ENCODE peak calls at places on chromosomes 11 and 22, in nine cellular contexts. L is mammary epithelial cell, A is brain microvascular endothelial cell, W is left ventricle myocardium inferior, T is foreskin fibroblast, I is uterus, R is fibroblast of pulmonary artery, J is sigmoid colon, M is fibroblast of the aortic adventitia. G is an unnamed sample.

GRCh38 chr11:117334896-117335295 is 7.2 kb downstream of the CEP164 start:
- DNase-seq in L (no peak), A (no peak), W (no peak), T (no peak), I (no peak), R (no peak), J (no peak), M (no peak), G (no peak)

GRCh38 chr22:44702479-44703219 is 645 bp downstream of the PRR5 start:
- DNase-seq in L (peak), A (peak), W (no peak), T (peak), I (peak), R (peak), J (no peak), M (no peak), G (no peak)

GRCh38 chr11:93857413-93858185 is 7.2 kb upstream of the VSTM5 start:
- DNase-seq in L (no peak), A (no peak), W (no peak), T (peak), I (no peak), R (no peak), J (no peak), M (peak), G (peak)

GRCh38 chr11:63763506-63764200 is 4.9 kb downstream of the ZFTA start:
- DNase-seq in L (no peak), A (no peak), W (peak), T (no peak), I (peak), R (no peak), J (peak), M (no peak), G (peak)

GRCh38 chr11:99366476-99366992 is 345.8 kb downstream of the CNTN5 start:
- DNase-seq in L (no peak), A (no peak), W (no peak), T (no peak), I (no peak), R (no peak), J (no peak), M (no peak), G (no peak)

GRCh38 chr11:69034123-69034522 is 14.6 kb upstream of the TPCN2 start:
- DNase-seq in L (no peak), A (no peak), W (no peak), T (no peak), I (no peak), R (no peak), J (no peak), M (no peak), G (no peak)

GRCh38 chr22:29260601-29261315 is 7.0 kb downstream of the RHBDD3 start:
- DNase-seq in L (no peak), A (no peak), W (no peak), T (no peak), I (no peak), R (no peak), J (no peak), M (peak), G (no peak)

GRCh38 chr22:45612940-45613339 is 58.7 kb upstream of the ATXN10 start:
- DNase-seq in L (no peak), A (peak), W (no peak), T (no peak), I (no peak), R (peak), J (no peak), M (peak), G (peak)

GRCh38 chr22:22927888-22928665 is 40.5 kb downstream of the IGLL5 start:
- DNase-seq in L (no peak), A (no peak), W (no peak), T (no peak), I (no peak), R (peak), J (no peak), M (peak), G (no peak)

GRCh38 chr11:103637250-103637649 is 399.2 kb upstream of the DDI1 start:
- DNase-seq in L (no peak), A (no peak), W (no peak), T (peak), I (no peak), R (peak), J (no peak), M (peak), G (peak)

GRCh38 chr11:63015521-63016215 is at the start of gene SLC22A8:
- DNase-seq in L (no peak), A (no peak), W (no peak), T (no peak), I (no peak), R (no peak), J (peak), M (no peak), G (no peak)

GRCh38 chr11:45885274-45885920 is at the start of gene MAPK8IP1:
- DNase-seq in L (peak), A (no peak), W (peak), T (peak), I (peak), R (peak), J (no peak), M (peak), G (no peak)

GRCh38 chr22:45918455-45919370 is 58.2 kb downstream of the WNT7B start:
- DNase-seq in L (peak), A (no peak), W (no peak), T (no peak), I (no peak), R (peak), J (no peak), M (no peak), G (peak)

GRCh38 chr11:7536102-7536501 is 22.3 kb downstream of the PPFIBP2 start:
- DNase-seq in L (no peak), A (no peak), W (no peak), T (no peak), I (no peak), R (no peak), J (no peak), M (no peak), G (no peak)

GRCh38 chr22:39985383-39986045 is 9.2 kb upstream of the FAM83F start:
- DNase-seq in L (peak), A (no peak), W (no peak), T (no peak), I (no peak), R (no peak), J (no peak), M (no peak), G (no peak)

GRCh38 chr11:44973634-44974401 is 23.1 kb upstream of the TP53I11 start:
- DNase-seq in L (no peak), A (no peak), W (no peak), T (no peak), I (no peak), R (no peak), J (no peak), M (no peak), G (no peak)

GRCh38 chr11:75103380-75104026 is 6.8 kb upstream of the OR2AT4 start:
- DNase-seq in L (peak), A (peak), W (no peak), T (peak), I (no peak), R (peak), J (no peak), M (peak), G (peak)

GRCh38 chr22:50261615-50262459 is at the start of gene MAPK12:
- DNase-seq in L (no peak), A (no peak), W (no peak), T (peak), I (no peak), R (peak), J (no peak), M (no peak), G (no peak)

GRCh38 chr11:93784935-93785360 is 866 bp downstream of the MED17 start:
- DNase-seq in L (no peak), A (no peak), W (no peak), T (peak), I (no peak), R (peak), J (no peak), M (peak), G (no peak)

GRCh38 chr11:28009383-28009782 is 98.6 kb downstream of the KIF18A start:
- DNase-seq in L (peak), A (no peak), W (no peak), T (peak), I (no peak), R (peak), J (no peak), M (peak), G (peak)

GRCh38 chr22:46626356-46626755 is 6.2 kb downstream of the GRAMD4 start:
- DNase-seq in L (no peak), A (no peak), W (no peak), T (no peak), I (no peak), R (no peak), J (no peak), M (no peak), G (no peak)

GRCh38 chr11:27842290-27842689 is 142.0 kb upstream of the BDNF start:
- DNase-seq in L (no peak), A (no peak), W (no peak), T (no peak), I (no peak), R (no peak), J (no peak), M (no peak), G (no peak)

GRCh38 chr11:95732930-95733602 is 56.5 kb downstream of the FAM76B start:
- DNase-seq in L (no peak), A (no peak), W (no peak), T (no peak), I (no peak), R (no peak), J (no peak), M (no peak), G (no peak)

GRCh38 chr11:63847363-63847762 is 8.5 kb downstream of the MARK2 start:
- DNase-seq in L (peak), A (no peak), W (no peak), T (no peak), I (no peak), R (no peak), J (no peak), M (no peak), G (no peak)

GRCh38 chr22:46757104-46757503 is 5.3 kb upstream of the TBC1D22A start:
- DNase-seq in L (no peak), A (no peak), W (no peak), T (no peak), I (no peak), R (no peak), J (no peak), M (no peak), G (no peak)

GRCh38 chr11:35287491-35287890 is 131.9 kb downstream of the SLC1A2 start:
- DNase-seq in L (no peak), A (no peak), W (no peak), T (peak), I (no peak), R (no peak), J (no peak), M (no peak), G (no peak)

GRCh38 chr11:35288311-35288710 is 131.0 kb downstream of the SLC1A2 start:
- DNase-seq in L (no peak), A (no peak), W (no peak), T (no peak), I (no peak), R (no peak), J (no peak), M (no peak), G (no peak)

GRCh38 chr11:35288817-35289541 is 130.4 kb downstream of the SLC1A2 start:
- DNase-seq in L (peak), A (peak), W (no peak), T (peak), I (no peak), R (peak), J (no peak), M (peak), G (peak)

GRCh38 chr11:35290876-35291275 is 128.5 kb downstream of the SLC1A2 start:
- DNase-seq in L (no peak), A (no peak), W (no peak), T (no peak), I (no peak), R (no peak), J (no peak), M (no peak), G (no peak)

GRCh38 chr11:35289821-35290220 is 129.5 kb downstream of the SLC1A2 start:
- DNase-seq in L (no peak), A (peak), W (no peak), T (peak), I (no peak), R (peak), J (no peak), M (peak), G (peak)
- H3K4me3 ChIP-seq in L (no peak), A (no peak), W (no peak), T (no peak), I (no peak), R (no peak), J (no peak), M (no peak), G (no peak)

GRCh38 chr11:64996710-64997380 is at the start of gene BATF2:
- DNase-seq in L (peak), A (peak), W (peak), T (peak), I (peak), R (peak), J (peak), M (peak), G (peak)
- TF ChIP-seq CTCF in L (peak), A (peak), W (peak), T (peak), I (peak), R (peak), J (peak), M (peak), G (peak)

DNA sequence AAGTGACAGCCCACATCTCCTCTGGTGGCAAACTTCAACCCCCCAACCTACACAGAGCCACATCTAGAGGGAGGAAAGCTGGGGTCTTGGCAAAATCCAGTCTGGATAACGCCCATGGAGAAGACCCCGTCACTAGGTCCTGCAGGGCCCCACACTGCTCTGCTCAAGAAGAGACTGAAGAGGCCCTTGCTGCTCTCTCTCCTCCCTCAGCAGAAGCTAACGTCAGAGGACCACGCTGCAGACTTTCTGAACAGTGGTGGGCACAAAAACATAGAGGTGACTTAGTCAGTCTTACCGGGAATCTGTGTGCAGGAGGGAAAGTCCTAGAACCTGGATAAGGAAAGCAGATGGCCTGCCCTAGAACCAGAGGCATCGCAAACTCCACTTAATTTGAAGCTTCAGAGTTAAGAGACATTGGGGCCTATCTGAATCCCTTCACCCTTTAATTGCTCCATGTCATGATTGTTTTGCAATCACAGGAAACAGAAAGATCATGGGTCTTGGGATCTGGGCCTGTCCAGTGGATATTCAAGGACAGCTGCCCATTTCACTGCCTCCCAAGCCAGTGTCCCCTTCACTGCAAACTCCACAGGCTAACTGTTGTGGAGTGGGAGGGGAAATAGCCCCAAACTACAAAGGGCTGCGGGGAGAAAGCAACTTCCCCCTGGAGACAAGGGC is 1.7 kb downstream of the DKK3 start:
- DNase-seq in L (no peak), A (no peak), W (no peak), T (no peak), I (no peak), R (no peak), J (no peak), M (no peak), G (no peak)
- H3K4me3 ChIP-seq in L (no peak), A (no peak), W (peak), T (peak), I (no peak), R (peak), J (no peak), M (no peak), G (no peak)

DNA sequence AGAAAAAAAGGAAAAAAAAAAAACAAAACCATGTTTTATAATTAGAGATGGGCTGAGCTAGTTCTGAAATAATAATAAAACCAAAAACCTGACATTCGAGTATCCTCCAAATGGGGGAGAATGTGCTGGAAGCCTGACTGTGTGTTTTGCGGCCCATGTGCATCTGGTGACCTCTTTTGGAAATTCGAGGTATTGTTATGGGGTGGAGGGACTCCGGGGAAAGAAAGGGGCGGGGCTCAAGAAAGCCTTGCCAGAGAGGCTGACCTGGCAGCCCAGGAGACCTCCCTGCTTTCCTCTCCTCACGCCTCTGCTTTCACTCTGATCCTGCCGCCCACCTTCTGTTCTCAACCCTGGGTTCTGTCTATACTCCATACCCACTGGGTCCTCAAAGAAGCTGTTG is 72.9 kb downstream of the CTTN start:
- DNase-seq in L (no peak), A (peak), W (no peak), T (peak), I (no peak), R (peak), J (peak), M (peak), G (no peak)
- TF ChIP-seq CTCF in L (no peak), A (peak), W (no peak), T (peak), I (no peak), R (peak), J (no peak), M (peak), G (peak)

GRCh38 chr22:17343766-17344165 is 25.5 kb upstream of the CECR2 start:
- DNase-seq in L (no peak), A (no peak), W (no peak), T (no peak), I (no peak), R (no peak), J (no peak), M (no peak), G (no peak)
- H3K4me3 ChIP-seq in L (no peak), A (no peak), W (no peak), T (no peak), I (no peak), R (no peak), J (no peak), M (no peak), G (no peak)

DNA sequence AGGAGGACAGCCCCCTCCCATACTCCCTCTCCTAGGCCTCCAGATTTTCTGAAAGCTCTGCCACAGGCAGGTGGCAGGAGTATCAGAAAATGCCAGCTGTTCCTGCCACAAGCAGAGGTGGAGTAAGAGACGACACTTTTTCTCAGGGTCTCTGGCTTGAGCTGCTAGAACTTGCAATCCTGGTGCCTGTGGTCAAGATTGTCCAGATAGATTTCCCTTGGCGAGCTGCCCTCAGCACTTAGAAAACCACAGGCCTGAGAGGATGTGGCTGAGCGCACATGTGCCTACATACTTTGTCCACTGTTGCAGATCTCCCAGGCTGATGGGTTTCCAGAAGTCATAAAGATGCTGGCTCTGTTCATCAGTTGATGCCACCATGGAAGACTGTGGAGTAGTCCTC is 65.7 kb upstream of the NAV2 start:
- DNase-seq in L (peak), A (peak), W (no peak), T (peak), I (no peak), R (peak), J (no peak), M (peak), G (peak)
- TF ChIP-seq CTCF in L (no peak), A (peak), W (no peak), T (no peak), I (no peak), R (no peak), J (no peak), M (no peak), G (no peak)

DNA sequence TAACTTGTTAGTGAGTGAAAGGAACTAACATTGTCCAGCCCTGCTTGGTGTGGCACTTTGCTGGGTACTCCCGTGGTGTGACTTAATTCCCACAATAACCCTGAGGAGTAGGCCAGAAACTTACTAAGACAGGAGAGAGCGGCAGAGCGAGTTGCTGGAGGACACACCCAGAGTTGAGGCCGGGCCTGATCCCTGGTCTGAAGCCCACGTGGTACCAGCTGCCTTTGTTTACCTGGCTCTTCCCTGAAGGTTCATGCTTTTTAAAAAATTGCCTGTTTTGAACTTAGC is 594 bp downstream of the MPST start:
- DNase-seq in L (peak), A (peak), W (no peak), T (peak), I (peak), R (peak), J (no peak), M (peak), G (peak)
- H3K4me3 ChIP-seq in L (peak), A (peak), W (peak), T (peak), I (peak), R (peak), J (peak), M (peak), G (peak)

GRCh38 chr11:66850588-66851250 is 6.1 kb upstream of the LRFN4 start:
- DNase-seq in L (no peak), A (no peak), W (no peak), T (no peak), I (no peak), R (no peak), J (peak), M (no peak), G (no peak)

GRCh38 chr11:66852466-66853241 is 4.2 kb upstream of the LRFN4 start:
- DNase-seq in L (no peak), A (no peak), W (no peak), T (no peak), I (no peak), R (no peak), J (peak), M (no peak), G (no peak)

GRCh38 chr11:66851251-66851620 is 5.6 kb upstream of the LRFN4 start:
- DNase-seq in L (no peak), A (no peak), W (no peak), T (no peak), I (no peak), R (no peak), J (peak), M (no peak), G (no peak)

GRCh38 chr11:66853242-66854229 is 3.3 kb upstream of the LRFN4 start:
- DNase-seq in L (no peak), A (no peak), W (no peak), T (no peak), I (no peak), R (no peak), J (peak), M (no peak), G (no peak)

GRCh38 chr11:66851698-66852465 is 5.0 kb upstream of the LRFN4 start:
- DNase-seq in L (no peak), A (no peak), W (no peak), T (peak), I (no peak), R (no peak), J (peak), M (no peak), G (no peak)
- TF ChIP-seq CTCF in L (no peak), A (peak), W (no peak), T (no peak), I (no peak), R (no peak), J (no peak), M (no peak), G (peak)

GRCh38 chr11:12276356-12276755 is 101.0 kb upstream of the PARVA start:
- DNase-seq in L (no peak), A (no peak), W (no peak), T (no peak), I (no peak), R (no peak), J (peak), M (no peak), G (no peak)
- H3K4me3 ChIP-seq in L (no peak), A (no peak), W (no peak), T (no peak), I (no peak), R (no peak), J (no peak), M (no peak), G (no peak)

G was measured in astrocyte of the spinal cord.